ENCODE peak calls at places on chromosome 9, in six cellular contexts. G is tibial artery, N is ovary, I is AG04450, K is HCT116, F is cardiac fibroblast. M is an unnamed sample.

GRCh38 chr9:92647671-92648446 is 22.1 kb downstream of the IPPK start:
- DNase-seq in G (peak), N (no peak), I (no peak), K (no peak), F (no peak), M (no peak)

GRCh38 chr9:2962471-2963172 is 118.7 kb upstream of the PUM3 start:
- DNase-seq in G (no peak), N (no peak), I (no peak), K (no peak), F (no peak), M (no peak)

GRCh38 chr9:110994771-110995241 is 43.5 kb downstream of the LPAR1 start:
- DNase-seq in G (no peak), N (no peak), I (no peak), K (no peak), F (peak), M (no peak)

GRCh38 chr9:80440724-80441123 is 869.0 kb downstream of the TLE4 start:
- DNase-seq in G (no peak), N (no peak), I (no peak), K (no peak), F (no peak), M (no peak)

GRCh38 chr9:133428579-133429215 is 6.5 kb downstream of the ADAMTS13 start:
- DNase-seq in G (no peak), N (no peak), I (no peak), K (no peak), F (peak), M (no peak)

GRCh38 chr9:18981471-18982245 is 51.4 kb downstream of the SAXO1 start:
- DNase-seq in G (no peak), N (no peak), I (no peak), K (no peak), F (peak), M (no peak)

GRCh38 chr9:90925581-90926257 is 124.1 kb downstream of the SYK start:
- DNase-seq in G (no peak), N (no peak), I (peak), K (no peak), F (peak), M (no peak)

GRCh38 chr9:133603165-133603927 is 5.8 kb downstream of the FAM163B start:
- DNase-seq in G (no peak), N (no peak), I (no peak), K (no peak), F (no peak), M (no peak)

GRCh38 chr9:134961331-134962064 is 43.8 kb upstream of the FCN1 start:
- DNase-seq in G (peak), N (no peak), I (no peak), K (no peak), F (no peak), M (no peak)

GRCh38 chr9:99693888-99694287 is 127.8 kb upstream of the NR4A3 start:
- DNase-seq in G (no peak), N (no peak), I (no peak), K (no peak), F (peak), M (no peak)

GRCh38 chr9:92632641-92633040 is 37.3 kb downstream of the IPPK start:
- DNase-seq in G (peak), N (no peak), I (no peak), K (no peak), F (no peak), M (no peak)

GRCh38 chr9:81562221-81563019 is 126.9 kb downstream of the TLE1 start:
- DNase-seq in G (no peak), N (no peak), I (peak), K (peak), F (peak), M (peak)

GRCh38 chr9:12775373-12775962 is 648 bp downstream of the LURAP1L start:
- DNase-seq in G (no peak), N (peak), I (no peak), K (no peak), F (no peak), M (no peak)

GRCh38 chr9:36974731-36975130 is 59.3 kb downstream of the PAX5 start:
- DNase-seq in G (no peak), N (no peak), I (no peak), K (no peak), F (no peak), M (no peak)
- TF ChIP-seq CTCF in G (no peak), N (no peak), I (no peak), K (peak), F (peak), M (peak)

DNA sequence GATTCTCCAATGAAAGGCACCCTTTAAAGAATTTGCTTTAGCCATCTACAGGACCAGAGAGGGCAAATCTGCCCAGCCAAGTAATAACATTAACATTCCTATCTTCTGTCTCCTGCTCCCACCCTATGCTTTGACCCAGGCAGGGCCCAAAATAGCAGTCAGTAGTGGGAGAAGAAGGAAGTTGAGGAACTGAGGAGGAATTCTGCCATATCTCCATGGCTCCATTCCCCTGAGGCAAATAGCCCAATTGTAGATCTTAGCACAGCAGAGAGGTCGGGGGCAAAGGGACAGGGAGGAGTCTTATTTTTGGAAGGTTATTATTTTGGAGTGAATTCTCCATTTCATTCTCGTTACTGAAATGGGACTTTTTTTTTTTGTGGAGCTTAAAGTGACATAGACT is 111.1 kb upstream of the IFNK start:
- DNase-seq in G (no peak), N (no peak), I (no peak), K (no peak), F (no peak), M (no peak)
- H3K4me3 ChIP-seq in G (peak), N (no peak), I (no peak), K (no peak), F (no peak), M (no peak)

DNA sequence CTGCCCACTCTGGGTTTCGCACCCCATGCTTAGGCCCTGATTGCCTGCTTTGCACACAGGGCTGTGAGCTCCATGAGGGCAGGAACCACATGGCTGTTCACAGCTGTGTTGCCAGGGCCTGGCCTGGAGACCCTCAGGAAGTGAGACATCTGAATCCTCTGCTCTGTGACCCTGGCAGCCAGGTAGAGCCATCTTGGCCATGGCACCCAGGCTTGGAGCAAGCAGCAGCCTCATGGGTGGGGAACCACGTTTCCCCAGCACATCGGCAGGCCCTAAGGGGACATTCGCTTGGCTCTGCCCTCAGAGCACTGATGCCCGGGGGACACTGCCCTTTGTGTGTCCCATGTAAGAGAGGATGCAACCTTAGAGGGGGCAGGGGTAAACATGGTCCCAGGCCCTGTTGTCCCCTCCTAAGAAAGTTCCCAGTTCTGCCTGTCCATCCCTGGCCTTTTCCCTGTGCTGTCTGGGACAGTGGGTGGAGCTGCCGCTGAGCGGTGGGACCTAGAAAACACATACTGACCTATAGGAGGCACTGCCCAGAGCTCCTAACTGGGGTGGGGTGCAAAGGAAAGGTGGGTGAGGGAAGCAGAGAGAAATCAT is 144.1 kb upstream of the IER5L start:
- DNase-seq in G (peak), N (no peak), I (no peak), K (no peak), F (no peak), M (no peak)
- TF ChIP-seq CTCF in G (no peak), N (no peak), I (no peak), K (no peak), F (no peak), M (no peak)

DNA sequence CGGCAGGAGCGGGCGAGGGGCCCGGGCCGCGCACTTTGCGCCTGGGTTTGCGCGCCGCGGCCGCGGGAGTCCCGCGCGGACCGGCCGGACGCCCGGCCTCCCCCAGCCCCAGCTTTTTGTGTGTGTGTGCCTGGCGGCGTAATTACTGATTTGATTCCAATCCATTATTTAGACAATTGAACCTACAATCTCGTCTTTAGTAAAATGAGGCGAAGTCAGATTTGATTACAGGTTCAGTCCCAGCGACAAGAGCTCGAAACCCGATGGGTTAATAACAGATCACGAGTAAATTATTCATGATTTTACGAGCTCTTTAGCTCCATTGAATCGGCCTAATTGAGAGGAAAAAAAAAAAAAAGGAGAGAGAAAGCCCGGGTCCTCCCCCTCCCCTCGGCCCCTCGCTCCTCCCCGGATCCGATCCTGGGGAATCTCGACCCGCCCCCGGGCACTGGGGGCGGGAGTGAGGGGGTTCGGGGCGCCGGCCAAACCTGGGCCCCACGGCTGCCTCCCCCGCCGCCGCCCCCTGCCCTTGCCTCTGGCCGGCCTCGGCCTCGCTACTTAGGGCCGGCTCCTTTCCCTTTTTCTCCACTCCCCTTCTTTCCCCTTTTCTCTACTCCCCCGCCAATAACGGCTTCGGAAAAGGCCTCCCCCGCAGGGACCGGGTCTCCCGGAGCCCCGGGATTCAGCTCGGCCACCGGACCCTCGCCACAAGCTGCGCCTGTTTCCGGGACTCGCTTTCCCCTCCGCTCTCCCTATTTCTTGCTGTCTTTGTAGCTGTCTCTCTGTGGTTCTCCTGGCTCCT is 6.6 kb downstream of the LHX2 start:
- DNase-seq in G (peak), N (no peak), I (no peak), K (no peak), F (no peak), M (no peak)
- H3K4me3 ChIP-seq in G (peak), N (no peak), I (no peak), K (no peak), F (peak), M (no peak)

GRCh38 chr9:35835216-35835604 is 6.2 kb downstream of the TMEM8B start:
- DNase-seq in G (no peak), N (no peak), I (no peak), K (no peak), F (no peak), M (no peak)
- TF ChIP-seq CTCF in G (no peak), N (no peak), I (peak), K (peak), F (peak), M (peak)

DNA sequence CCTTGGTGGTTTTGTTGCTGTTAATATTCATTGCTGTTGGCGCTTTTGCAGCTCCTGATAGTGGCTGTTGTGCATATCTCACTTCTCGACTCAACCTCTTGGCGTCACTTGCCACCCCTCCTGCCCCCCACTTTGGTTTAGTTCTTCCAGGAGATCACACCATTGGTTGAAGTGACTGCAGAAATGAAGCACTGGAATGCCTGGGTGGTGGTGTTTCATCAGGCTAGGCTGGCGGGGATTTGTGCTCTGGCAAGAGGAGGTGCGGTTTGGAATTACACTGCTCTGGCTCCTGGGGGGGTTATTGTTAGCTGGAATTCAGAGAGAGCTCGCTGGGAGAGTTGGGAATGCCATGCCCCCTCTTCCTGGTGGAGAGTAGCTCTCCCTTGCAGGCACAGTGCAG is 11.5 kb downstream of the PRRC2B start:
- DNase-seq in G (no peak), N (no peak), I (no peak), K (no peak), F (peak), M (peak)
- H3K4me3 ChIP-seq in G (no peak), N (no peak), I (peak), K (no peak), F (no peak), M (peak)